ENCODE peak calls at places on chromosomes 7 and 10, in eight cellular contexts. One of them, this sample, is unnamed.

GRCh38 chr10:112755446-112756117 is 194.5 kb upstream of the TCF7L2 start:
- DNase-seq in activated B cell treated with CpG ODN at 0.5 μM for 24 hours: no peak
- DNase-seq in esophagus squamous epithelium: no peak
- DNase-seq in Panc1: no peak
- DNase-seq in HepG2: peak
- DNase-seq in choroid plexus epithelial cell: no peak
- DNase-seq in IMR-90: no peak
- DNase-seq in endothelial cell: no peak
- DNase-seq in this sample: no peak

GRCh38 chr10:49163741-49164140 is 24.4 kb downstream of the TMEM273 start:
- DNase-seq in activated B cell treated with CpG ODN at 0.5 μM for 24 hours: no peak
- DNase-seq in esophagus squamous epithelium: no peak
- DNase-seq in Panc1: no peak
- DNase-seq in HepG2: no peak
- DNase-seq in choroid plexus epithelial cell: peak
- DNase-seq in IMR-90: peak
- DNase-seq in endothelial cell: no peak
- DNase-seq in this sample: no peak

GRCh38 chr10:129946868-129947267 is 17.2 kb downstream of the EBF3 start:
- DNase-seq in activated B cell treated with CpG ODN at 0.5 μM for 24 hours: no peak
- DNase-seq in esophagus squamous epithelium: no peak
- DNase-seq in Panc1: no peak
- DNase-seq in HepG2: no peak
- DNase-seq in choroid plexus epithelial cell: no peak
- DNase-seq in IMR-90: no peak
- DNase-seq in endothelial cell: no peak
- DNase-seq in this sample: no peak

GRCh38 chr10:48511855-48512191 is 93.0 kb downstream of the ARHGAP22 start:
- DNase-seq in activated B cell treated with CpG ODN at 0.5 μM for 24 hours: no peak
- DNase-seq in esophagus squamous epithelium: no peak
- DNase-seq in Panc1: no peak
- DNase-seq in HepG2: no peak
- DNase-seq in choroid plexus epithelial cell: no peak
- DNase-seq in IMR-90: no peak
- DNase-seq in endothelial cell: no peak
- DNase-seq in this sample: no peak

GRCh38 chr10:122487231-122487765 is 25.9 kb downstream of the HTRA1 start:
- DNase-seq in activated B cell treated with CpG ODN at 0.5 μM for 24 hours: no peak
- DNase-seq in esophagus squamous epithelium: no peak
- DNase-seq in Panc1: no peak
- DNase-seq in HepG2: no peak
- DNase-seq in choroid plexus epithelial cell: peak
- DNase-seq in IMR-90: peak
- DNase-seq in endothelial cell: no peak
- DNase-seq in this sample: no peak

GRCh38 chr10:35306852-35307251 is 29.5 kb upstream of the CCNY start:
- DNase-seq in activated B cell treated with CpG ODN at 0.5 μM for 24 hours: no peak
- DNase-seq in esophagus squamous epithelium: no peak
- DNase-seq in Panc1: no peak
- DNase-seq in HepG2: peak
- DNase-seq in choroid plexus epithelial cell: peak
- DNase-seq in IMR-90: peak
- DNase-seq in endothelial cell: no peak
- DNase-seq in this sample: no peak

GRCh38 chr7:101133621-101134398 is 6.9 kb downstream of the SERPINE1 start:
- DNase-seq in activated B cell treated with CpG ODN at 0.5 μM for 24 hours: no peak
- DNase-seq in esophagus squamous epithelium: no peak
- DNase-seq in Panc1: no peak
- DNase-seq in HepG2: no peak
- DNase-seq in choroid plexus epithelial cell: no peak
- DNase-seq in IMR-90: peak
- DNase-seq in endothelial cell: no peak
- DNase-seq in this sample: no peak

GRCh38 chr10:129035052-129035805 is 431.8 kb upstream of the MGMT start:
- DNase-seq in activated B cell treated with CpG ODN at 0.5 μM for 24 hours: no peak
- DNase-seq in esophagus squamous epithelium: no peak
- DNase-seq in Panc1: no peak
- DNase-seq in HepG2: no peak
- DNase-seq in choroid plexus epithelial cell: no peak
- DNase-seq in IMR-90: no peak
- DNase-seq in endothelial cell: no peak
- DNase-seq in this sample: no peak

GRCh38 chr10:114691442-114691941 is 33.4 kb upstream of the ABLIM1 start:
- DNase-seq in activated B cell treated with CpG ODN at 0.5 μM for 24 hours: no peak
- DNase-seq in esophagus squamous epithelium: no peak
- DNase-seq in Panc1: no peak
- DNase-seq in HepG2: peak
- DNase-seq in choroid plexus epithelial cell: peak
- DNase-seq in IMR-90: peak
- DNase-seq in endothelial cell: no peak
- DNase-seq in this sample: no peak

GRCh38 chr7:54932818-54933543 is 85.8 kb upstream of the EGFR start:
- DNase-seq in activated B cell treated with CpG ODN at 0.5 μM for 24 hours: no peak
- DNase-seq in esophagus squamous epithelium: no peak
- DNase-seq in Panc1: no peak
- DNase-seq in HepG2: peak
- DNase-seq in choroid plexus epithelial cell: peak
- DNase-seq in IMR-90: peak
- DNase-seq in endothelial cell: peak
- DNase-seq in this sample: no peak

GRCh38 chr7:156115582-156115981 is 303.3 kb upstream of the SHH start:
- DNase-seq in activated B cell treated with CpG ODN at 0.5 μM for 24 hours: no peak
- DNase-seq in esophagus squamous epithelium: no peak
- DNase-seq in Panc1: no peak
- DNase-seq in HepG2: no peak
- DNase-seq in choroid plexus epithelial cell: no peak
- DNase-seq in IMR-90: no peak
- DNase-seq in endothelial cell: no peak
- DNase-seq in this sample: no peak

GRCh38 chr10:13708256-13708990 is 121.7 kb downstream of the PRPF18 start:
- DNase-seq in activated B cell treated with CpG ODN at 0.5 μM for 24 hours: no peak
- DNase-seq in esophagus squamous epithelium: no peak
- DNase-seq in Panc1: no peak
- DNase-seq in HepG2: no peak
- DNase-seq in choroid plexus epithelial cell: no peak
- DNase-seq in IMR-90: no peak
- DNase-seq in endothelial cell: no peak
- DNase-seq in this sample: no peak

GRCh38 chr10:3192856-3193635 is 20.5 kb upstream of the PITRM1 start:
- DNase-seq in activated B cell treated with CpG ODN at 0.5 μM for 24 hours: no peak
- DNase-seq in esophagus squamous epithelium: no peak
- DNase-seq in Panc1: no peak
- DNase-seq in HepG2: peak
- DNase-seq in choroid plexus epithelial cell: peak
- DNase-seq in IMR-90: peak
- DNase-seq in endothelial cell: peak
- DNase-seq in this sample: peak

GRCh38 chr10:86556933-86557649 is 35.5 kb upstream of the WAPL start:
- DNase-seq in activated B cell treated with CpG ODN at 0.5 μM for 24 hours: no peak
- DNase-seq in esophagus squamous epithelium: no peak
- DNase-seq in Panc1: no peak
- DNase-seq in HepG2: no peak
- DNase-seq in choroid plexus epithelial cell: no peak
- DNase-seq in IMR-90: no peak
- DNase-seq in endothelial cell: no peak
- DNase-seq in this sample: no peak

GRCh38 chr7:156985101-156985967 is 25.1 kb downstream of the MNX1 start:
- DNase-seq in activated B cell treated with CpG ODN at 0.5 μM for 24 hours: no peak
- DNase-seq in esophagus squamous epithelium: no peak
- DNase-seq in Panc1: no peak
- DNase-seq in HepG2: no peak
- DNase-seq in choroid plexus epithelial cell: no peak
- DNase-seq in IMR-90: no peak
- DNase-seq in endothelial cell: no peak
- DNase-seq in this sample: no peak

GRCh38 chr7:87534072-87534471 is 58.6 kb upstream of the ABCB4 start:
- DNase-seq in activated B cell treated with CpG ODN at 0.5 μM for 24 hours: no peak
- DNase-seq in esophagus squamous epithelium: no peak
- DNase-seq in Panc1: no peak
- DNase-seq in HepG2: no peak
- DNase-seq in choroid plexus epithelial cell: no peak
- DNase-seq in IMR-90: no peak
- DNase-seq in endothelial cell: no peak
- DNase-seq in this sample: no peak

GRCh38 chr7:141072548-141073172 is 1.2 kb upstream of the TMEM178B start:
- DNase-seq in activated B cell treated with CpG ODN at 0.5 μM for 24 hours: no peak
- DNase-seq in esophagus squamous epithelium: no peak
- DNase-seq in Panc1: no peak
- DNase-seq in HepG2: no peak
- DNase-seq in choroid plexus epithelial cell: peak
- DNase-seq in IMR-90: peak
- DNase-seq in endothelial cell: peak
- DNase-seq in this sample: no peak

GRCh38 chr10:118522791-118523498 is 72.5 kb downstream of the PRLHR start:
- DNase-seq in activated B cell treated with CpG ODN at 0.5 μM for 24 hours: no peak
- DNase-seq in esophagus squamous epithelium: no peak
- DNase-seq in Panc1: no peak
- DNase-seq in HepG2: no peak
- DNase-seq in choroid plexus epithelial cell: peak
- DNase-seq in IMR-90: peak
- DNase-seq in endothelial cell: no peak
- DNase-seq in this sample: no peak

GRCh38 chr7:102450242-102450641 is 14.4 kb downstream of the ALKBH4 start:
- DNase-seq in activated B cell treated with CpG ODN at 0.5 μM for 24 hours: peak
- DNase-seq in esophagus squamous epithelium: no peak
- DNase-seq in Panc1: no peak
- DNase-seq in HepG2: no peak
- DNase-seq in choroid plexus epithelial cell: no peak
- DNase-seq in IMR-90: no peak
- DNase-seq in endothelial cell: no peak
- DNase-seq in this sample: no peak

DNA sequence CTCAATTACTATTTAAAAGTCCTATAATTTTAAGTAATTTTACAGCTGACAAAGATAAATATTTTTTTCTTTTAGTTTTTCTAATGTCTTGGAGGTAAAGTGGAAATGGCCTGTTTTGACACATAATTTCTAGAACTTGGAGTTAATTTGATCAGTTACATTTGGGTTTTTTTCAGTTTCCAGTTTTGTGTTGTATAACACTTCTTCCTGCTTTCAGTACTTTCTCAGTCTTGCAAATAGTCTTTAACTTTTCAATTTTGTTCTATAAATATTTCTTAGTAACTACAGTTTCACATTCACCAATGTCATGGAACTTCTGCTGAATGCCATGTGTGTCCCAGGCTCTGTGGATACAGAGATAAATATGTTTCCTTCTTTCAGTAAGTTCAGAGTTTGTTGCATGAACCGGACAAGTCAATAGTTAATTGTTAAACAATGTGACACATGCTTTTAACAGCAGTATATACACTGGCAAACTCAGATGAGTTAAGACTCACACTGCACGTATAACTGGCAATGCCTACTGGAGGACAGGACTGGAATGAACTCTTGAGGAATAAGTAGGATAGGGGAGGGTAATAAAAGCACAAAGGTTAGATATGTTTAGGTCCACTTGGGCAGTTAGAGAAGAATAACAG is 4.6 kb downstream of the SHOC2 start:
- DNase-seq in activated B cell treated with CpG ODN at 0.5 μM for 24 hours: no peak
- DNase-seq in esophagus squamous epithelium: no peak
- DNase-seq in Panc1: no peak
- DNase-seq in HepG2: peak
- DNase-seq in choroid plexus epithelial cell: no peak
- DNase-seq in IMR-90: no peak
- DNase-seq in endothelial cell: no peak
- DNase-seq in this sample: no peak
- TF ChIP-seq CTCF in activated B cell treated with CpG ODN at 0.5 μM for 24 hours: no peak
- TF ChIP-seq CTCF in esophagus squamous epithelium: no peak
- TF ChIP-seq CTCF in Panc1: no peak
- TF ChIP-seq CTCF in HepG2: no peak
- TF ChIP-seq CTCF in choroid plexus epithelial cell: no peak
- TF ChIP-seq CTCF in IMR-90: no peak
- TF ChIP-seq CTCF in endothelial cell: no peak
- TF ChIP-seq CTCF in this sample: no peak

DNA sequence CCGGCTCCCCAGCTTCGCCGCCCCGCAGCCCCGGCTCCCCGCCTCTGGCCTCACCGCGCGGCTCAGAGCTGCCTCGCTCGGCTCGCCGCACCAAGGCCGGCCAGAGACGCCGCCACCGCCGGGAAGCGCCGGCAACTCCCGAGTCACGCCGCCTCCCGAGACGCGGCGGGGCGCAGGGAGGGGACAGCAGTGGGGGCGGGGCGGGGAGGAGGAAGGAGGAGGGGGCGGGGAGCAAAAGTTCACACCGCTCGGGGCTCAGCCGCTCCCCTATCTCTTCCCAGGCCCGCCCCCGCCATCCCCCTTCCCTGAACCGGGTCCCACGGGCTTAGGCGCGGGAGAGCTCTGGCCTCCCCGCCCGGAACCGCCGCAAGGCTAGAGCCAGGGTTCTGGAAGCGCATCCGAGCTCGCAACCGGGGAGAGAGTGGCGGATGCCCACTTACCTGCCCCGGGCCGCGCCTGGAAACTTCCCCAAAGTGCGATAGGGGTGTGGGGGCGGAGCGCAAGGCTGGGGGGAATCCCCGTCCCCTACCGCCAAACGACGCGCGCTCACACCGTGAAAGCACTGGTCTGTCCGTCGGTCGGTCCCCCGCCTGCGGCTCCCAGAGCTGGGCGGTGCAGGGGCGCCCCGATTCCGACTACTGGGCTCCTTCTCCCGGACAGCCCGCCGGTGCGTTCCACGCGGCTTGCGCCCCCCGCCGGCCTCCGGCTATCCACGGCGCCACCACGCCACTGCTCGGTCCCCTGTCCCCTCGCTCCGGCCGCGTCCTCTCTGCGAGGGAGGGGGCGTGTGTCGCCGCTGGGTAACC is 925 bp downstream of the CHST15 start:
- DNase-seq in activated B cell treated with CpG ODN at 0.5 μM for 24 hours: peak
- DNase-seq in esophagus squamous epithelium: peak
- DNase-seq in Panc1: no peak
- DNase-seq in HepG2: no peak
- DNase-seq in choroid plexus epithelial cell: no peak
- DNase-seq in IMR-90: no peak
- DNase-seq in endothelial cell: peak
- DNase-seq in this sample: peak
- TF ChIP-seq CTCF in activated B cell treated with CpG ODN at 0.5 μM for 24 hours: no peak
- TF ChIP-seq CTCF in esophagus squamous epithelium: no peak
- TF ChIP-seq CTCF in Panc1: no peak
- TF ChIP-seq CTCF in HepG2: peak
- TF ChIP-seq CTCF in choroid plexus epithelial cell: no peak
- TF ChIP-seq CTCF in IMR-90: no peak
- TF ChIP-seq CTCF in endothelial cell: no peak
- TF ChIP-seq CTCF in this sample: no peak

DNA sequence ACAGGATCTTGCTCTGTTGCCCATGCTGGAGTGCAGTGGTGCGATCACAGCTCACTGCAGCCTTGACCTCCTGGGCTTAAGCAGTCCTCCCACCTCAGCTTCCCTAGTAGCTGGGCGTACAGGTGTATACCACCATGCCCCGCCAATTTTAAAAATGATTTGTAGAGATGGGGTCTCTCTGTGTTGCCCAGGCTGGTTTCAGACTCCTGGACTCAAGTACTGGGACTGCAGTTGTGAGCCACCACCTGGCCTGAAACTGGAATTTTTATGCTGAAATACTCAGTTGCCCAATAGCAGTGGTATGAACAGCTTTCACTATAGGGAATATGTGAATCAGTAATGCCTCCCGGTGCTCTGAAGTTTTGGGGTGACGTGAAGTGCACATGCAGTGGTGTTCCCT is 7.6 kb downstream of the ZRANB1 start:
- DNase-seq in activated B cell treated with CpG ODN at 0.5 μM for 24 hours: no peak
- DNase-seq in esophagus squamous epithelium: no peak
- DNase-seq in Panc1: no peak
- DNase-seq in HepG2: peak
- DNase-seq in choroid plexus epithelial cell: peak
- DNase-seq in IMR-90: peak
- DNase-seq in endothelial cell: no peak
- DNase-seq in this sample: no peak
- TF ChIP-seq CTCF in activated B cell treated with CpG ODN at 0.5 μM for 24 hours: no peak
- TF ChIP-seq CTCF in esophagus squamous epithelium: no peak
- TF ChIP-seq CTCF in Panc1: no peak
- TF ChIP-seq CTCF in HepG2: peak
- TF ChIP-seq CTCF in choroid plexus epithelial cell: peak
- TF ChIP-seq CTCF in IMR-90: no peak
- TF ChIP-seq CTCF in endothelial cell: no peak
- TF ChIP-seq CTCF in this sample: no peak

GRCh38 chr7:2661602-2662272 is 26.3 kb upstream of the AMZ1 start:
- DNase-seq in activated B cell treated with CpG ODN at 0.5 μM for 24 hours: no peak
- DNase-seq in esophagus squamous epithelium: no peak
- DNase-seq in Panc1: no peak
- DNase-seq in HepG2: no peak
- DNase-seq in choroid plexus epithelial cell: no peak
- DNase-seq in IMR-90: no peak
- DNase-seq in endothelial cell: no peak
- DNase-seq in this sample: no peak
- TF ChIP-seq CTCF in activated B cell treated with CpG ODN at 0.5 μM for 24 hours: no peak
- TF ChIP-seq CTCF in esophagus squamous epithelium: no peak
- TF ChIP-seq CTCF in Panc1: peak
- TF ChIP-seq CTCF in HepG2: peak
- TF ChIP-seq CTCF in choroid plexus epithelial cell: peak
- TF ChIP-seq CTCF in IMR-90: peak
- TF ChIP-seq CTCF in endothelial cell: no peak
- TF ChIP-seq CTCF in this sample: no peak